ENCODE peak calls at places on chromosomes 11 and 22, in four cellular contexts. M is stimulated activated CD8-positive, alpha-beta memory T cell treated with anti-CD3 and anti-CD28 coated beads, Interleukin-2, amount 100 ng/mL, for 48 hours; I is pons; G is ureter. F is an unnamed sample.

GRCh38 chr11:124740277-124740882 is 638 bp downstream of the NRGN start:
- DNase-seq in M (peak), I (no peak), G (no peak), F (peak)

GRCh38 chr11:114236829-114237228 is 59.4 kb upstream of the NNMT start:
- DNase-seq in M (no peak), I (no peak), G (no peak), F (no peak)

GRCh38 chr11:121372671-121373429 is 79.3 kb upstream of the SORL1 start:
- DNase-seq in M (no peak), I (no peak), G (no peak), F (peak)

GRCh38 chr11:35487532-35488078 is 37.8 kb downstream of the PAMR1 start:
- DNase-seq in M (no peak), I (peak), G (no peak), F (no peak)

GRCh38 chr22:39938509-39938908 is 21.7 kb upstream of the TMA7B start:
- DNase-seq in M (peak), I (no peak), G (no peak), F (no peak)

GRCh38 chr11:24678956-24679355 is 182.1 kb downstream of the LUZP2 start:
- DNase-seq in M (no peak), I (no peak), G (no peak), F (no peak)

GRCh38 chr11:116215471-116216113 is 557.2 kb downstream of the BUD13 start:
- DNase-seq in M (no peak), I (no peak), G (no peak), F (no peak)

GRCh38 chr11:94623120-94623735 is 56.1 kb downstream of the PIWIL4 start:
- DNase-seq in M (peak), I (peak), G (peak), F (peak)

GRCh38 chr22:20442485-20443284 is 5.1 kb upstream of the SCARF2 start:
- DNase-seq in M (no peak), I (no peak), G (no peak), F (no peak)

GRCh38 chr11:60923800-60924109 is 505 bp upstream of the TMEM132A start:
- DNase-seq in M (no peak), I (no peak), G (no peak), F (no peak)

GRCh38 chr22:50081426-50082196 is 3.6 kb downstream of the MLC1 start:
- DNase-seq in M (no peak), I (no peak), G (no peak), F (no peak)

GRCh38 chr11:12764187-12764914 is 90.1 kb downstream of the TEAD1 start:
- DNase-seq in M (no peak), I (no peak), G (no peak), F (no peak)

GRCh38 chr11:132126973-132127900 is 756.8 kb downstream of the NTM start:
- DNase-seq in M (no peak), I (peak), G (peak), F (no peak)

GRCh38 chr11:98835336-98835735 is 185.4 kb upstream of the CNTN5 start:
- DNase-seq in M (no peak), I (no peak), G (no peak), F (no peak)

GRCh38 chr22:47391169-47392053 is 629.0 kb downstream of the TBC1D22A start:
- DNase-seq in M (no peak), I (no peak), G (no peak), F (no peak)

GRCh38 chr22:24429411-24430365 is 2.3 kb downstream of the ADORA2A start:
- DNase-seq in M (peak), I (no peak), G (no peak), F (peak)

GRCh38 chr11:91257593-91258170 is 966.9 kb upstream of the FAT3 start:
- DNase-seq in M (no peak), I (no peak), G (no peak), F (no peak)

GRCh38 chr22:43177479-43177878 is 9.5 kb downstream of the TTLL12 start:
- DNase-seq in M (no peak), I (no peak), G (no peak), F (no peak)

GRCh38 chr22:29716814-29717213 is 3.0 kb upstream of the CABP7 start:
- DNase-seq in M (peak), I (peak), G (no peak), F (no peak)

GRCh38 chr11:62880803-62881578 is at the start of gene SLC3A2:
- DNase-seq in M (peak), I (peak), G (peak), F (peak)

GRCh38 chr11:27120211-27120610 is 79.6 kb downstream of the BBOX1 start:
- DNase-seq in M (no peak), I (no peak), G (no peak), F (no peak)

GRCh38 chr11:33857924-33858323 is 34.0 kb downstream of the LMO2 start:
- DNase-seq in M (peak), I (peak), G (peak), F (peak)

GRCh38 chr22:27801197-27801615 is 350 bp downstream of the MN1 start:
- DNase-seq in M (no peak), I (no peak), G (no peak), F (peak)

GRCh38 chr11:473975-474785 is 24.1 kb downstream of the PTDSS2 start:
- DNase-seq in M (no peak), I (no peak), G (no peak), F (no peak)

GRCh38 chr11:72058416-72059034 is 21.8 kb downstream of the NUMA1 start:
- DNase-seq in M (no peak), I (no peak), G (no peak), F (no peak)

GRCh38 chr11:113835306-113835705 is 40.1 kb downstream of the USP28 start:
- DNase-seq in M (no peak), I (no peak), G (no peak), F (no peak)

GRCh38 chr11:102955624-102956023 is at the start of gene MMP13:
- DNase-seq in M (no peak), I (no peak), G (no peak), F (no peak)

GRCh38 chr11:132234878-132235277 is 864.5 kb downstream of the NTM start:
- DNase-seq in M (no peak), I (peak), G (no peak), F (no peak)

GRCh38 chr22:19880786-19881569 is 26.3 kb upstream of the GNB1L start:
- DNase-seq in M (no peak), I (no peak), G (no peak), F (no peak)

GRCh38 chr11:112516261-112516660 is 255.6 kb upstream of the PLET1 start:
- DNase-seq in M (no peak), I (no peak), G (no peak), F (no peak)

GRCh38 chr22:47213571-47214230 is 451.3 kb downstream of the TBC1D22A start:
- DNase-seq in M (peak), I (no peak), G (no peak), F (peak)

GRCh38 chr11:34659096-34659733 is 38.3 kb downstream of the EHF start:
- DNase-seq in M (no peak), I (no peak), G (no peak), F (no peak)

GRCh38 chr11:106156290-106156937 is 79.0 kb downstream of the AASDHPPT start:
- DNase-seq in M (no peak), I (peak), G (peak), F (no peak)

GRCh38 chr11:66983275-66983924 is 8.3 kb downstream of the C11orf86 start:
- DNase-seq in M (no peak), I (no peak), G (no peak), F (no peak)

GRCh38 chr11:5007561-5007960 is 12.9 kb downstream of the OR51L1 start:
- DNase-seq in M (no peak), I (no peak), G (no peak), F (no peak)

GRCh38 chr11:134339756-134340155 is 8.0 kb downstream of the GLB1L2 start:
- DNase-seq in M (no peak), I (no peak), G (no peak), F (no peak)

GRCh38 chr22:47064016-47064415 is 301.6 kb downstream of the TBC1D22A start:
- DNase-seq in M (no peak), I (no peak), G (no peak), F (no peak)

GRCh38 chr11:120196857-120197253 is 14.0 kb upstream of the OAF start:
- DNase-seq in M (no peak), I (no peak), G (no peak), F (no peak)